ENCODE peak calls at places on chromosomes 1 and 21, in four cellular contexts. V is WTC11, C is GM12878, D is HepG2. N is an unnamed sample.

GRCh38 chr1:170231669-170232068 is 85.9 kb downstream of the NTMT2 start:
- DNase-seq in C (no peak), V (no peak), D (no peak), N (no peak)

GRCh38 chr1:185733818-185734709 is at the start of gene HMCN1:
- DNase-seq in C (no peak), V (peak), D (peak), N (peak)

GRCh38 chr1:211714154-211714553 is 38.7 kb upstream of the NEK2 start:
- DNase-seq in V (no peak), C (no peak), D (no peak), N (no peak)

GRCh38 chr1:53148123-53148522 is 5.7 kb upstream of the SLC1A7 start:
- DNase-seq in C (no peak), V (no peak), D (no peak), N (no peak)

GRCh38 chr21:41446571-41446970 is 20.5 kb downstream of the MX1 start:
- DNase-seq in C (no peak), D (no peak), V (no peak), N (no peak)

GRCh38 chr1:201269241-201269640 is 14.1 kb upstream of the PKP1 start:
- DNase-seq in C (no peak), V (no peak), D (no peak), N (no peak)

GRCh38 chr1:167862432-167863076 is 51.4 kb downstream of the ADCY10 start:
- DNase-seq in V (no peak), D (no peak), C (no peak), N (no peak)

GRCh38 chr1:99520121-99520520 is 125.8 kb upstream of the PALMD start:
- DNase-seq in C (no peak), V (no peak), D (no peak), N (no peak)

GRCh38 chr1:23592209-23592905 is 33.1 kb upstream of the ID3 start:
- DNase-seq in D (no peak), C (no peak), V (no peak), N (no peak)

GRCh38 chr1:156670359-156670758 is 6.8 kb downstream of the NES start:
- DNase-seq in V (no peak), C (no peak), D (no peak), N (no peak)

GRCh38 chr1:55623339-55623738 is 408.2 kb upstream of the USP24 start:
- DNase-seq in D (no peak), V (no peak), C (no peak), N (no peak)

GRCh38 chr1:222521299-222522104 is 26.4 kb downstream of the HHIPL2 start:
- DNase-seq in C (no peak), D (peak), V (no peak), N (no peak)

GRCh38 chr1:84253891-84254290 is 47.6 kb upstream of the SAMD13 start:
- DNase-seq in V (no peak), D (peak), C (no peak), N (no peak)

GRCh38 chr1:42167611-42168396 is 3.3 kb upstream of the GUCA2A start:
- DNase-seq in C (no peak), V (no peak), D (no peak), N (no peak)

GRCh38 chr1:202967684-202968281 is 726 bp upstream of the CYB5R1 start:
- DNase-seq in D (no peak), C (no peak), V (peak), N (no peak)

GRCh38 chr1:4702927-4703326 is 48.5 kb downstream of the AJAP1 start:
- DNase-seq in V (no peak), C (no peak), D (no peak), N (no peak)

GRCh38 chr1:201904579-201904978 is 15.9 kb downstream of the SHISA4 start:
- DNase-seq in C (no peak), V (no peak), D (no peak), N (no peak)

GRCh38 chr21:46005081-46005480 is 23.5 kb downstream of the COL6A1 start:
- DNase-seq in C (no peak), D (no peak), V (no peak), N (no peak)

GRCh38 chr1:211326528-211327340 is at the start of gene TRAF5:
- DNase-seq in D (no peak), V (peak), C (no peak), N (peak)

GRCh38 chr1:15180189-15180588 is 26.6 kb downstream of the TMEM51 start:
- DNase-seq in D (no peak), C (no peak), V (no peak), N (no peak)

GRCh38 chr1:37477198-37477931 is 3.0 kb downstream of the ZC3H12A start:
- DNase-seq in C (peak), D (peak), V (peak), N (peak)
- TF ChIP-seq TCF7 in C (no peak), D (no peak), V (no peak), N (no peak)

DNA sequence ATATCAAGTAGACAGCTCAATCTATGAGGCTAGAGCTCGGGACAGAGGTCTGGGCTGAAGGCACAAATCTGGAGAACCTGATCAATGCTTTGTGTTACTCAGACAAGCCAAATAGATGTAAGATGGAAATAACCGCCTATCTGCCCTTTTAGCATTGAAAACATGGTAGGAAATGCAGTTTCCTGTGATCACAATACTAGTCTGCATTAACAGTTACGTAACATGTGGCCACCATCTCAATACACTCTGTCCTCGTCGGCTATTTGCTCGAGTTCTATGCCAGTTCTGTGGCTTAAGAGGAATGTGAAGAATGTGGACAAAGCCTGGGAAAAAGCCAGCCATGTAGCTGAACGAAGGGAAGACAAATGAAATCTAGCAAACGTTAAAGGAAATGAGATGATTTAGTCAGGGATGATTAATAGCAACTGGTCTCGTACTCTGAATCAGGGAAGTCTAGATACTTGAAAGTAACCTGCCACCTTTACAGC is 73.3 kb downstream of the HSF2BP start:
- DNase-seq in C (no peak), V (no peak), D (peak), N (no peak)
- TF ChIP-seq TCF7 in C (no peak), V (no peak), D (peak), N (no peak)

GRCh38 chr1:189149547-189150375 is 1327.9 kb downstream of the BRINP3 start:
- DNase-seq in C (no peak), D (peak), V (peak), N (peak)
- TF ChIP-seq TCF7 in C (no peak), D (no peak), V (no peak), N (no peak)

GRCh38 chr1:72283204-72284083 is 1.1 kb upstream of the NEGR1 start:
- DNase-seq in D (no peak), V (peak), C (no peak), N (no peak)

GRCh38 chr1:72284084-72284397 is 1.7 kb upstream of the NEGR1 start:
- DNase-seq in V (no peak), D (no peak), C (no peak), N (no peak)

GRCh38 chr1:72285074-72285425 is 2.7 kb upstream of the NEGR1 start:
- DNase-seq in D (no peak), V (no peak), C (no peak), N (no peak)

GRCh38 chr1:72282690-72283203 is 408 bp upstream of the NEGR1 start:
- DNase-seq in D (peak), V (peak), C (no peak), N (no peak)

GRCh38 chr1:72284398-72285073 is 2.2 kb upstream of the NEGR1 start:
- DNase-seq in V (peak), C (no peak), D (peak), N (no peak)
- TF ChIP-seq TCF7 in V (no peak), C (peak), D (no peak), N (no peak)

GRCh38 chr1:227786673-227787512 is 28.6 kb upstream of the PRSS38 start:
- DNase-seq in V (no peak), D (no peak), C (no peak), N (no peak)
- TF ChIP-seq TCF7 in V (no peak), D (no peak), C (no peak), N (no peak)

GRCh38 chr1:38256072-38256471 is 209.5 kb upstream of the POU3F1 start:
- DNase-seq in D (no peak), C (no peak), V (peak), N (no peak)

GRCh38 chr1:38246955-38247952 is 200.7 kb upstream of the POU3F1 start:
- DNase-seq in V (no peak), D (peak), C (no peak), N (no peak)

GRCh38 chr1:38253314-38253713 is 206.7 kb upstream of the POU3F1 start:
- DNase-seq in V (no peak), D (no peak), C (no peak), N (no peak)

GRCh38 chr1:38250356-38250755 is 203.8 kb upstream of the POU3F1 start:
- DNase-seq in D (no peak), C (no peak), V (no peak), N (no peak)
- TF ChIP-seq TCF7 in D (no peak), C (no peak), V (no peak), N (no peak)